ENCODE peak calls at places on chromosomes 7 and 10, in five cellular contexts. J is CD4-positive, alpha-beta memory T cell; Y is sigmoid colon; W is AG04450; T is CD8-positive, alpha-beta memory T cell. R is an unnamed sample.

GRCh38 chr10:87842220-87842641 is 21.1 kb downstream of the KLLN start:
- DNase-seq in J (no peak), Y (no peak), W (no peak), T (no peak), R (no peak)

GRCh38 chr10:70478191-70479160 is at the start of gene PALD1:
- DNase-seq in J (peak; percentile 51), Y (peak; percentile 91), W (no peak), T (peak; percentile 43), R (no peak)

GRCh38 chr7:48090095-48090805 is 1.2 kb downstream of the UPP1 start:
- DNase-seq in J (no peak), Y (peak; percentile 78), W (no peak), T (no peak), R (no peak)

GRCh38 chr7:93651603-93652159 is 77.2 kb upstream of the CALCR start:
- DNase-seq in J (no peak), Y (no peak), W (no peak), T (no peak), R (no peak)

GRCh38 chr7:14698239-14698638 is 204.3 kb downstream of the DGKB start:
- DNase-seq in J (no peak), Y (no peak), W (no peak), T (no peak), R (no peak)

GRCh38 chr7:155255660-155256059 is 42.0 kb upstream of the INSIG1 start:
- DNase-seq in J (no peak), Y (no peak), W (no peak), T (no peak), R (no peak)

GRCh38 chr7:22267989-22268615 is 88.9 kb downstream of the RAPGEF5 start:
- DNase-seq in J (no peak), Y (no peak), W (no peak), T (no peak), R (no peak)

GRCh38 chr7:130148561-130148960 is 56.6 kb downstream of the TMEM209 start:
- DNase-seq in J (no peak), Y (no peak), W (peak; percentile 27), T (no peak), R (no peak)

GRCh38 chr7:128791121-128791967 is 424 bp upstream of the CCDC136 start:
- DNase-seq in J (peak; percentile 81), Y (peak; percentile 89), W (no peak), T (peak; percentile 80), R (peak; percentile 52)

GRCh38 chr10:12531305-12531738 is 182.0 kb downstream of the CAMK1D start:
- DNase-seq in J (no peak), Y (peak; percentile 76), W (no peak), T (no peak), R (no peak)

GRCh38 chr10:47286591-47287325 is 13.2 kb upstream of the GDF10 start:
- DNase-seq in J (no peak), Y (peak; percentile 46), W (no peak), T (peak; percentile 9), R (no peak)

GRCh38 chr10:48649349-48649944 is 35.2 kb upstream of the WDFY4 start:
- DNase-seq in J (no peak), Y (no peak), W (no peak), T (no peak), R (no peak)

GRCh38 chr7:138665249-138665648 is 35.9 kb downstream of the SVOPL start:
- DNase-seq in J (no peak), Y (no peak), W (no peak), T (no peak), R (no peak)

GRCh38 chr7:30734497-30734896 is 17.4 kb upstream of the INMT start:
- DNase-seq in J (no peak), Y (no peak), W (no peak), T (no peak), R (no peak)

GRCh38 chr7:75738604-75738974 is at the start of gene HIP1:
- DNase-seq in J (no peak), Y (no peak), W (no peak), T (no peak), R (peak; percentile 70)

GRCh38 chr7:42407828-42408227 is 170.8 kb upstream of the GLI3 start:
- DNase-seq in J (no peak), Y (no peak), W (no peak), T (no peak), R (no peak)

GRCh38 chr7:50450691-50451051 is 521 bp upstream of the FIGNL1 start:
- DNase-seq in J (no peak), Y (no peak), W (no peak), T (no peak), R (no peak)
- H3K27me3 ChIP-seq in J (no peaks in the 10 kb centered on the region), Y (no peaks in the 10 kb centered on the region), W (peaks cover 4% of the 10 kb centered on the region), T (no peaks in the 10 kb centered on the region), R (no peaks in the 10 kb centered on the region)

GRCh38 chr10:119267384-119267783 is 60.0 kb downstream of the GRK5 start:
- DNase-seq in J (no peak), Y (no peak), W (no peak), T (no peak), R (no peak)

GRCh38 chr10:119265691-119266090 is 58.3 kb downstream of the GRK5 start:
- DNase-seq in J (no peak), Y (no peak), W (no peak), T (no peak), R (no peak)

GRCh38 chr10:119268428-119268827 is 61.1 kb downstream of the GRK5 start:
- DNase-seq in J (no peak), Y (no peak), W (no peak), T (no peak), R (no peak)

GRCh38 chr10:119259345-119259744 is 52.0 kb downstream of the GRK5 start:
- DNase-seq in J (no peak), Y (no peak), W (no peak), T (no peak), R (no peak)

GRCh38 chr10:119263966-119264621 is 56.7 kb downstream of the GRK5 start:
- DNase-seq in J (no peak), Y (no peak), W (no peak), T (no peak), R (no peak)
- H3K27ac ChIP-seq in J (no peak overlapping the region), Y (peak overlapping the region; percentile 5), W (no peak overlapping the region), T (no peak overlapping the region), R (no peak overlapping the region)

DNA sequence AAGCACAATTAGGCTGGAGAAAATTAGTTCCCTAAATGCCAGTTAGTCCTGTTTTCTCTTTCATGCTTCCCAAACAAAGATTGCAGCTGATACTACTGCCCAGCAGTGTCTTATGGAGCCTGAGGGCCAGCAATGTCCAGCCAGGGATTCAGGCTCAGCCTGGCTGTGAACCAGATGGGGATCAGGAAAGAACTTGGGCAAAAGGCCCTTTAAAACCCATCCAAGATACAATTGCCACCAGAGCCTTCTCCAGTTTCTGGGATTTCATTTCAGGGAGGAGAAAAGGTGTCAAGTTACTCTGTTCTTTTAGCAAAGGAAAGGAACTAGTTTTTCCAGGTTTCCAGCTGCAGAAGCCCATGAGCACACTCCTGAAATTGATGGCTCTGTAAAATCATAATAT is 533.0 kb upstream of the GHITM start:
- DNase-seq in J (no peak), Y (no peak), W (no peak), T (no peak), R (no peak)
- H3K9me3 ChIP-seq in J (no peaks in the 10 kb centered on the region), Y (no peaks in the 10 kb centered on the region), W (peaks cover 6% of the 10 kb centered on the region), T (no peaks in the 10 kb centered on the region), R (no peaks in the 10 kb centered on the region)

DNA sequence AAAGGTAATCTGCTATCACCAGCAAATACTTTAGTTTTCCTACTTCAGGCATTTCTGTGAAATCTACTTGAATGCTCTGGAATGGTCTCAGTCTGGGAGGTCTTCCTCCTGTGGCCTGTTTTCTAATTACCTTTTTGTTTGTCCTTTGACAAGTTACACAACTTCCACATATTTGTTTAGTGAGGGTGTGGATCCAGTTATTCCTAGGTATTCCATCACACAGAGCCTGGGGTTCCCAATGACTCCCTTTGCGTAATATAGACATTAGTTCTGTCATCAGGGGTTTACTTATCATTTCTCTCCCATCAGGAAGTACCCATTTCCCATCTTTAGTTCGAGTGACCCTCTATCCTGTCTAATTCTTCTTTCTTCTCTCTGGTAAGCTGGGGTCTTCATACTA is 28.1 kb upstream of the ELOVL3 start:
- DNase-seq in J (no peak), Y (no peak), W (no peak), T (no peak), R (no peak)
- H3K27me3 ChIP-seq in J (no peaks in the 10 kb centered on the region), Y (peaks cover 4% of the 10 kb centered on the region), W (peaks cover 12% of the 10 kb centered on the region), T (no peaks in the 10 kb centered on the region), R (peaks cover 3% of the 10 kb centered on the region)